ENCODE peak calls at places on chromosomes 13 and 19, in eight cellular contexts. One of them, this sample, is unnamed.
A peak's percentile ranks its signal among the peaks of the same experiment; 100 is the strongest.

GRCh38 chr19:16581145-16581970 is 9.1 kb upstream of the SLC35E1 start:
- DNase-seq in hippocampal formation: no peak
- DNase-seq in HT1080: no peak
- DNase-seq in mucosa of gallbladder: no peak
- DNase-seq in stimulated activated CD4-positive, alpha-beta T cell treated with anti-CD3 and anti-CD28 coated beads, Interleukin-2, amount 100 ng/mL, for 48 hours: no peak
- DNase-seq in HFF-Myc: no peak
- DNase-seq in cardiac muscle cell: no peak
- DNase-seq in retina: no peak
- DNase-seq in this sample: no peak

GRCh38 chr19:55172741-55173140 is 6.3 kb upstream of the DNAAF3 start:
- DNase-seq in hippocampal formation: no peak
- DNase-seq in HT1080: peak; percentile 57
- DNase-seq in mucosa of gallbladder: no peak
- DNase-seq in stimulated activated CD4-positive, alpha-beta T cell treated with anti-CD3 and anti-CD28 coated beads, Interleukin-2, amount 100 ng/mL, for 48 hours: no peak
- DNase-seq in HFF-Myc: no peak
- DNase-seq in cardiac muscle cell: peak; percentile 52
- DNase-seq in retina: peak; percentile 43
- DNase-seq in this sample: no peak

GRCh38 chr19:16229322-16229641 is 31.6 kb downstream of the AP1M1 start:
- DNase-seq in hippocampal formation: no peak
- DNase-seq in HT1080: no peak
- DNase-seq in mucosa of gallbladder: no peak
- DNase-seq in stimulated activated CD4-positive, alpha-beta T cell treated with anti-CD3 and anti-CD28 coated beads, Interleukin-2, amount 100 ng/mL, for 48 hours: no peak
- DNase-seq in HFF-Myc: no peak
- DNase-seq in cardiac muscle cell: no peak
- DNase-seq in retina: no peak
- DNase-seq in this sample: no peak

GRCh38 chr19:3073159-3073563 is 10.9 kb upstream of the TLE5 start:
- DNase-seq in hippocampal formation: no peak
- DNase-seq in HT1080: peak; percentile 46
- DNase-seq in mucosa of gallbladder: no peak
- DNase-seq in stimulated activated CD4-positive, alpha-beta T cell treated with anti-CD3 and anti-CD28 coated beads, Interleukin-2, amount 100 ng/mL, for 48 hours: no peak
- DNase-seq in HFF-Myc: peak; percentile 66
- DNase-seq in cardiac muscle cell: peak; percentile 87
- DNase-seq in retina: no peak
- DNase-seq in this sample: peak; percentile 46

GRCh38 chr13:34347784-34348573 is 530.0 kb downstream of the RFC3 start:
- DNase-seq in hippocampal formation: no peak
- DNase-seq in HT1080: no peak
- DNase-seq in mucosa of gallbladder: peak; percentile 82
- DNase-seq in stimulated activated CD4-positive, alpha-beta T cell treated with anti-CD3 and anti-CD28 coated beads, Interleukin-2, amount 100 ng/mL, for 48 hours: no peak
- DNase-seq in HFF-Myc: no peak
- DNase-seq in cardiac muscle cell: no peak
- DNase-seq in retina: no peak
- DNase-seq in this sample: no peak

GRCh38 chr19:41548047-41548446 is 27.9 kb upstream of the CEACAM21 start:
- DNase-seq in hippocampal formation: no peak
- DNase-seq in HT1080: no peak
- DNase-seq in mucosa of gallbladder: no peak
- DNase-seq in stimulated activated CD4-positive, alpha-beta T cell treated with anti-CD3 and anti-CD28 coated beads, Interleukin-2, amount 100 ng/mL, for 48 hours: no peak
- DNase-seq in HFF-Myc: no peak
- DNase-seq in cardiac muscle cell: no peak
- DNase-seq in retina: no peak
- DNase-seq in this sample: no peak

GRCh38 chr19:52991484-52991883 is 22.2 kb upstream of the ERVV-1 start:
- DNase-seq in hippocampal formation: no peak
- DNase-seq in HT1080: peak; percentile 70
- DNase-seq in mucosa of gallbladder: no peak
- DNase-seq in stimulated activated CD4-positive, alpha-beta T cell treated with anti-CD3 and anti-CD28 coated beads, Interleukin-2, amount 100 ng/mL, for 48 hours: no peak
- DNase-seq in HFF-Myc: no peak
- DNase-seq in cardiac muscle cell: peak; percentile 50
- DNase-seq in retina: no peak
- DNase-seq in this sample: no peak

GRCh38 chr19:35355851-35356460 is 2.3 kb upstream of the FFAR3 start:
- DNase-seq in hippocampal formation: no peak
- DNase-seq in HT1080: no peak
- DNase-seq in mucosa of gallbladder: no peak
- DNase-seq in stimulated activated CD4-positive, alpha-beta T cell treated with anti-CD3 and anti-CD28 coated beads, Interleukin-2, amount 100 ng/mL, for 48 hours: no peak
- DNase-seq in HFF-Myc: no peak
- DNase-seq in cardiac muscle cell: peak; percentile 42
- DNase-seq in retina: no peak
- DNase-seq in this sample: no peak

GRCh38 chr19:34766386-34766785 is 6.6 kb downstream of the ZNF599 start:
- DNase-seq in hippocampal formation: no peak
- DNase-seq in HT1080: no peak
- DNase-seq in mucosa of gallbladder: no peak
- DNase-seq in stimulated activated CD4-positive, alpha-beta T cell treated with anti-CD3 and anti-CD28 coated beads, Interleukin-2, amount 100 ng/mL, for 48 hours: no peak
- DNase-seq in HFF-Myc: no peak
- DNase-seq in cardiac muscle cell: no peak
- DNase-seq in retina: no peak
- DNase-seq in this sample: no peak

GRCh38 chr13:98454389-98454881 is 122.5 kb downstream of the STK24 start:
- DNase-seq in hippocampal formation: peak; percentile 46
- DNase-seq in HT1080: no peak
- DNase-seq in mucosa of gallbladder: peak; percentile 34
- DNase-seq in stimulated activated CD4-positive, alpha-beta T cell treated with anti-CD3 and anti-CD28 coated beads, Interleukin-2, amount 100 ng/mL, for 48 hours: no peak
- DNase-seq in HFF-Myc: peak; percentile 62
- DNase-seq in cardiac muscle cell: peak; percentile 88
- DNase-seq in retina: no peak
- DNase-seq in this sample: peak; percentile 83

GRCh38 chr13:64675256-64675892 is 2554.8 kb downstream of the PCDH9 start:
- DNase-seq in hippocampal formation: no peak
- DNase-seq in HT1080: peak; percentile 34
- DNase-seq in mucosa of gallbladder: no peak
- DNase-seq in stimulated activated CD4-positive, alpha-beta T cell treated with anti-CD3 and anti-CD28 coated beads, Interleukin-2, amount 100 ng/mL, for 48 hours: no peak
- DNase-seq in HFF-Myc: no peak
- DNase-seq in cardiac muscle cell: peak; percentile 9
- DNase-seq in retina: no peak
- DNase-seq in this sample: peak; percentile 16

GRCh38 chr19:32675720-32676185 is at the start of gene RGS9BP:
- DNase-seq in hippocampal formation: peak; percentile 36
- DNase-seq in HT1080: peak; percentile 65
- DNase-seq in mucosa of gallbladder: peak; percentile 60
- DNase-seq in stimulated activated CD4-positive, alpha-beta T cell treated with anti-CD3 and anti-CD28 coated beads, Interleukin-2, amount 100 ng/mL, for 48 hours: peak; percentile 32
- DNase-seq in HFF-Myc: no peak
- DNase-seq in cardiac muscle cell: peak; percentile 77
- DNase-seq in retina: no peak
- DNase-seq in this sample: peak; percentile 26

GRCh38 chr13:32261567-32261966 is 53.6 kb downstream of the ZAR1L start:
- DNase-seq in hippocampal formation: peak; percentile 12
- DNase-seq in HT1080: peak; percentile 91
- DNase-seq in mucosa of gallbladder: peak; percentile 81
- DNase-seq in stimulated activated CD4-positive, alpha-beta T cell treated with anti-CD3 and anti-CD28 coated beads, Interleukin-2, amount 100 ng/mL, for 48 hours: no peak
- DNase-seq in HFF-Myc: peak; percentile 63
- DNase-seq in cardiac muscle cell: peak; percentile 97
- DNase-seq in retina: no peak
- DNase-seq in this sample: peak; percentile 50

GRCh38 chr19:14916848-14917247 is 24.4 kb upstream of the OR7C2 start:
- DNase-seq in hippocampal formation: no peak
- DNase-seq in HT1080: no peak
- DNase-seq in mucosa of gallbladder: no peak
- DNase-seq in stimulated activated CD4-positive, alpha-beta T cell treated with anti-CD3 and anti-CD28 coated beads, Interleukin-2, amount 100 ng/mL, for 48 hours: no peak
- DNase-seq in HFF-Myc: no peak
- DNase-seq in cardiac muscle cell: no peak
- DNase-seq in retina: no peak
- DNase-seq in this sample: no peak

GRCh38 chr13:39329182-39329639 is 273.8 kb downstream of the LHFPL6 start:
- DNase-seq in hippocampal formation: no peak
- DNase-seq in HT1080: no peak
- DNase-seq in mucosa of gallbladder: no peak
- DNase-seq in stimulated activated CD4-positive, alpha-beta T cell treated with anti-CD3 and anti-CD28 coated beads, Interleukin-2, amount 100 ng/mL, for 48 hours: no peak
- DNase-seq in HFF-Myc: no peak
- DNase-seq in cardiac muscle cell: peak; percentile 45
- DNase-seq in retina: no peak
- DNase-seq in this sample: no peak

GRCh38 chr19:51450730-51451307 is 7.4 kb downstream of the SIGLEC8 start:
- DNase-seq in hippocampal formation: no peak
- DNase-seq in HT1080: no peak
- DNase-seq in mucosa of gallbladder: no peak
- DNase-seq in stimulated activated CD4-positive, alpha-beta T cell treated with anti-CD3 and anti-CD28 coated beads, Interleukin-2, amount 100 ng/mL, for 48 hours: peak; percentile 32
- DNase-seq in HFF-Myc: no peak
- DNase-seq in cardiac muscle cell: no peak
- DNase-seq in retina: no peak
- DNase-seq in this sample: no peak

GRCh38 chr13:109779074-109779473 is 7.3 kb downstream of the IRS2 start:
- DNase-seq in hippocampal formation: no peak
- DNase-seq in HT1080: no peak
- DNase-seq in mucosa of gallbladder: no peak
- DNase-seq in stimulated activated CD4-positive, alpha-beta T cell treated with anti-CD3 and anti-CD28 coated beads, Interleukin-2, amount 100 ng/mL, for 48 hours: no peak
- DNase-seq in HFF-Myc: no peak
- DNase-seq in cardiac muscle cell: no peak
- DNase-seq in retina: no peak
- DNase-seq in this sample: no peak

GRCh38 chr13:46389457-46389856 is 2.4 kb upstream of the RUBCNL start:
- DNase-seq in hippocampal formation: no peak
- DNase-seq in HT1080: no peak
- DNase-seq in mucosa of gallbladder: no peak
- DNase-seq in stimulated activated CD4-positive, alpha-beta T cell treated with anti-CD3 and anti-CD28 coated beads, Interleukin-2, amount 100 ng/mL, for 48 hours: no peak
- DNase-seq in HFF-Myc: no peak
- DNase-seq in cardiac muscle cell: no peak
- DNase-seq in retina: no peak
- DNase-seq in this sample: no peak

GRCh38 chr13:80469841-80470378 is 129.0 kb upstream of the SPRY2 start:
- DNase-seq in hippocampal formation: peak; percentile 25
- DNase-seq in HT1080: peak; percentile 81
- DNase-seq in mucosa of gallbladder: peak; percentile 47
- DNase-seq in stimulated activated CD4-positive, alpha-beta T cell treated with anti-CD3 and anti-CD28 coated beads, Interleukin-2, amount 100 ng/mL, for 48 hours: no peak
- DNase-seq in HFF-Myc: no peak
- DNase-seq in cardiac muscle cell: peak; percentile 95
- DNase-seq in retina: no peak
- DNase-seq in this sample: no peak

GRCh38 chr13:21014666-21015170 is 46.7 kb downstream of the LATS2 start:
- DNase-seq in hippocampal formation: no peak
- DNase-seq in HT1080: peak; percentile 68
- DNase-seq in mucosa of gallbladder: peak; percentile 51
- DNase-seq in stimulated activated CD4-positive, alpha-beta T cell treated with anti-CD3 and anti-CD28 coated beads, Interleukin-2, amount 100 ng/mL, for 48 hours: no peak
- DNase-seq in HFF-Myc: peak; percentile 83
- DNase-seq in cardiac muscle cell: peak; percentile 79
- DNase-seq in retina: peak; percentile 38
- DNase-seq in this sample: peak; percentile 74

GRCh38 chr19:48926909-48927308 is 6.6 kb upstream of the DHDH start:
- DNase-seq in hippocampal formation: peak; percentile 44
- DNase-seq in HT1080: peak; percentile 91
- DNase-seq in mucosa of gallbladder: peak; percentile 61
- DNase-seq in stimulated activated CD4-positive, alpha-beta T cell treated with anti-CD3 and anti-CD28 coated beads, Interleukin-2, amount 100 ng/mL, for 48 hours: peak; percentile 9
- DNase-seq in HFF-Myc: peak; percentile 73
- DNase-seq in cardiac muscle cell: peak; percentile 97
- DNase-seq in retina: no peak
- DNase-seq in this sample: peak; percentile 95

GRCh38 chr13:28540612-28541011 is 45.7 kb upstream of the FLT1 start:
- DNase-seq in hippocampal formation: no peak
- DNase-seq in HT1080: peak; percentile 39
- DNase-seq in mucosa of gallbladder: no peak
- DNase-seq in stimulated activated CD4-positive, alpha-beta T cell treated with anti-CD3 and anti-CD28 coated beads, Interleukin-2, amount 100 ng/mL, for 48 hours: no peak
- DNase-seq in HFF-Myc: no peak
- DNase-seq in cardiac muscle cell: peak; percentile 31
- DNase-seq in retina: no peak
- DNase-seq in this sample: no peak

GRCh38 chr13:75139291-75139690 is 342.7 kb downstream of the TBC1D4 start:
- DNase-seq in hippocampal formation: no peak
- DNase-seq in HT1080: no peak
- DNase-seq in mucosa of gallbladder: no peak
- DNase-seq in stimulated activated CD4-positive, alpha-beta T cell treated with anti-CD3 and anti-CD28 coated beads, Interleukin-2, amount 100 ng/mL, for 48 hours: no peak
- DNase-seq in HFF-Myc: no peak
- DNase-seq in cardiac muscle cell: peak; percentile 70
- DNase-seq in retina: no peak
- DNase-seq in this sample: no peak

GRCh38 chr19:6041991-6042421 is 64.1 kb upstream of the RANBP3 start:
- DNase-seq in hippocampal formation: no peak
- DNase-seq in HT1080: no peak
- DNase-seq in mucosa of gallbladder: peak; percentile 7
- DNase-seq in stimulated activated CD4-positive, alpha-beta T cell treated with anti-CD3 and anti-CD28 coated beads, Interleukin-2, amount 100 ng/mL, for 48 hours: no peak
- DNase-seq in HFF-Myc: no peak
- DNase-seq in cardiac muscle cell: no peak
- DNase-seq in retina: no peak
- DNase-seq in this sample: no peak

GRCh38 chr13:97719759-97720158 is 233.7 kb upstream of the IPO5 start:
- DNase-seq in hippocampal formation: no peak
- DNase-seq in HT1080: peak; percentile 39
- DNase-seq in mucosa of gallbladder: no peak
- DNase-seq in stimulated activated CD4-positive, alpha-beta T cell treated with anti-CD3 and anti-CD28 coated beads, Interleukin-2, amount 100 ng/mL, for 48 hours: no peak
- DNase-seq in HFF-Myc: no peak
- DNase-seq in cardiac muscle cell: no peak
- DNase-seq in retina: no peak
- DNase-seq in this sample: no peak

GRCh38 chr19:5024282-5024681 is 55.4 kb downstream of the KDM4B start:
- DNase-seq in hippocampal formation: no peak
- DNase-seq in HT1080: no peak
- DNase-seq in mucosa of gallbladder: no peak
- DNase-seq in stimulated activated CD4-positive, alpha-beta T cell treated with anti-CD3 and anti-CD28 coated beads, Interleukin-2, amount 100 ng/mL, for 48 hours: no peak
- DNase-seq in HFF-Myc: no peak
- DNase-seq in cardiac muscle cell: no peak
- DNase-seq in retina: no peak
- DNase-seq in this sample: no peak

GRCh38 chr19:3575949-3576673 is 3.4 kb downstream of the HMG20B start:
- DNase-seq in hippocampal formation: no peak
- DNase-seq in HT1080: no peak
- DNase-seq in mucosa of gallbladder: no peak
- DNase-seq in stimulated activated CD4-positive, alpha-beta T cell treated with anti-CD3 and anti-CD28 coated beads, Interleukin-2, amount 100 ng/mL, for 48 hours: no peak
- DNase-seq in HFF-Myc: no peak
- DNase-seq in cardiac muscle cell: no peak
- DNase-seq in retina: no peak
- DNase-seq in this sample: no peak

GRCh38 chr13:112688560-112689497 is 1.0 kb upstream of the ATP11A start:
- DNase-seq in hippocampal formation: no peak
- DNase-seq in HT1080: no peak
- DNase-seq in mucosa of gallbladder: no peak
- DNase-seq in stimulated activated CD4-positive, alpha-beta T cell treated with anti-CD3 and anti-CD28 coated beads, Interleukin-2, amount 100 ng/mL, for 48 hours: peak; percentile 60
- DNase-seq in HFF-Myc: no peak
- DNase-seq in cardiac muscle cell: no peak
- DNase-seq in retina: no peak
- DNase-seq in this sample: no peak

GRCh38 chr13:111292710-111293485 is 27.5 kb upstream of the TEX29 start:
- DNase-seq in hippocampal formation: no peak
- DNase-seq in HT1080: no peak
- DNase-seq in mucosa of gallbladder: no peak
- DNase-seq in stimulated activated CD4-positive, alpha-beta T cell treated with anti-CD3 and anti-CD28 coated beads, Interleukin-2, amount 100 ng/mL, for 48 hours: no peak
- DNase-seq in HFF-Myc: no peak
- DNase-seq in cardiac muscle cell: no peak
- DNase-seq in retina: no peak
- DNase-seq in this sample: no peak

GRCh38 chr19:45297674-45298073 is 25.0 kb downstream of the CKM start:
- DNase-seq in hippocampal formation: no peak
- DNase-seq in HT1080: no peak
- DNase-seq in mucosa of gallbladder: no peak
- DNase-seq in stimulated activated CD4-positive, alpha-beta T cell treated with anti-CD3 and anti-CD28 coated beads, Interleukin-2, amount 100 ng/mL, for 48 hours: no peak
- DNase-seq in HFF-Myc: no peak
- DNase-seq in cardiac muscle cell: no peak
- DNase-seq in retina: no peak
- DNase-seq in this sample: no peak

GRCh38 chr13:52832268-52832667 is 16.2 kb downstream of the PCDH8 start:
- DNase-seq in hippocampal formation: no peak
- DNase-seq in HT1080: no peak
- DNase-seq in mucosa of gallbladder: no peak
- DNase-seq in stimulated activated CD4-positive, alpha-beta T cell treated with anti-CD3 and anti-CD28 coated beads, Interleukin-2, amount 100 ng/mL, for 48 hours: no peak
- DNase-seq in HFF-Myc: no peak
- DNase-seq in cardiac muscle cell: no peak
- DNase-seq in retina: no peak
- DNase-seq in this sample: no peak

GRCh38 chr13:112325941-112326645 is 50.1 kb upstream of the SPACA7 start:
- DNase-seq in hippocampal formation: no peak
- DNase-seq in HT1080: peak; percentile 13
- DNase-seq in mucosa of gallbladder: no peak
- DNase-seq in stimulated activated CD4-positive, alpha-beta T cell treated with anti-CD3 and anti-CD28 coated beads, Interleukin-2, amount 100 ng/mL, for 48 hours: no peak
- DNase-seq in HFF-Myc: no peak
- DNase-seq in cardiac muscle cell: no peak
- DNase-seq in retina: no peak
- DNase-seq in this sample: no peak

GRCh38 chr19:48817585-48818124 is 6.8 kb upstream of the BCAT2 start:
- DNase-seq in hippocampal formation: no peak
- DNase-seq in HT1080: no peak
- DNase-seq in mucosa of gallbladder: no peak
- DNase-seq in stimulated activated CD4-positive, alpha-beta T cell treated with anti-CD3 and anti-CD28 coated beads, Interleukin-2, amount 100 ng/mL, for 48 hours: no peak
- DNase-seq in HFF-Myc: no peak
- DNase-seq in cardiac muscle cell: no peak
- DNase-seq in retina: no peak
- DNase-seq in this sample: no peak

GRCh38 chr13:30473675-30474074 is 7.9 kb upstream of the HMGB1 start:
- DNase-seq in hippocampal formation: no peak
- DNase-seq in HT1080: no peak
- DNase-seq in mucosa of gallbladder: no peak
- DNase-seq in stimulated activated CD4-positive, alpha-beta T cell treated with anti-CD3 and anti-CD28 coated beads, Interleukin-2, amount 100 ng/mL, for 48 hours: no peak
- DNase-seq in HFF-Myc: no peak
- DNase-seq in cardiac muscle cell: no peak
- DNase-seq in retina: no peak
- DNase-seq in this sample: no peak